ENCODE peak calls at places on chromosomes 16 and 17, in six cellular contexts. One of them, this sample, is unnamed.
A peak's percentile ranks its signal among the peaks of the same experiment; 100 is the strongest.

GRCh38 chr16:19356024-19356952 is 61.4 kb upstream of the TMC5 start:
- DNase-seq in fibroblast of pulmonary artery: no peak
- DNase-seq in adrenal gland: no peak
- DNase-seq in Caco-2: no peak
- DNase-seq in effector memory CD4-positive, alpha-beta T cell: no peak
- DNase-seq in BE2C: no peak
- DNase-seq in this sample: no peak

GRCh38 chr17:76446449-76447231 is 6.3 kb downstream of the UBE2O start:
- DNase-seq in fibroblast of pulmonary artery: peak; percentile 83
- DNase-seq in adrenal gland: peak; percentile 75
- DNase-seq in Caco-2: peak; percentile 69
- DNase-seq in effector memory CD4-positive, alpha-beta T cell: no peak
- DNase-seq in BE2C: no peak
- DNase-seq in this sample: peak; percentile 36

GRCh38 chr17:75250009-75250471 is 11.4 kb downstream of the GGA3 start:
- DNase-seq in fibroblast of pulmonary artery: peak; percentile 55
- DNase-seq in adrenal gland: peak; percentile 44
- DNase-seq in Caco-2: no peak
- DNase-seq in effector memory CD4-positive, alpha-beta T cell: peak; percentile 53
- DNase-seq in BE2C: no peak
- DNase-seq in this sample: no peak

GRCh38 chr17:8376302-8377067 is at the start of gene KRABD2:
- DNase-seq in fibroblast of pulmonary artery: peak; percentile 79
- DNase-seq in adrenal gland: peak; percentile 98
- DNase-seq in Caco-2: peak; percentile 69
- DNase-seq in effector memory CD4-positive, alpha-beta T cell: peak; percentile 83
- DNase-seq in BE2C: peak; percentile 92
- DNase-seq in this sample: peak; percentile 89

GRCh38 chr17:64447526-64447925 is 1.4 kb upstream of the MILR1 start:
- DNase-seq in fibroblast of pulmonary artery: no peak
- DNase-seq in adrenal gland: no peak
- DNase-seq in Caco-2: no peak
- DNase-seq in effector memory CD4-positive, alpha-beta T cell: no peak
- DNase-seq in BE2C: no peak
- DNase-seq in this sample: no peak

GRCh38 chr16:23081675-23082119 is 67.6 kb downstream of the USP31 start:
- DNase-seq in fibroblast of pulmonary artery: peak; percentile 66
- DNase-seq in adrenal gland: no peak
- DNase-seq in Caco-2: no peak
- DNase-seq in effector memory CD4-positive, alpha-beta T cell: no peak
- DNase-seq in BE2C: no peak
- DNase-seq in this sample: no peak

GRCh38 chr16:89847056-89847929 is 19.0 kb downstream of the SPIRE2 start:
- DNase-seq in fibroblast of pulmonary artery: no peak
- DNase-seq in adrenal gland: no peak
- DNase-seq in Caco-2: no peak
- DNase-seq in effector memory CD4-positive, alpha-beta T cell: no peak
- DNase-seq in BE2C: no peak
- DNase-seq in this sample: peak; percentile 53

GRCh38 chr16:47018223-47018891 is 44.9 kb upstream of the DNAJA2 start:
- DNase-seq in fibroblast of pulmonary artery: peak; percentile 22
- DNase-seq in adrenal gland: peak; percentile 48
- DNase-seq in Caco-2: peak; percentile 75
- DNase-seq in effector memory CD4-positive, alpha-beta T cell: no peak
- DNase-seq in BE2C: peak; percentile 56
- DNase-seq in this sample: no peak

GRCh38 chr16:84184775-84185174 is 2.1 kb downstream of the TAF1C start:
- DNase-seq in fibroblast of pulmonary artery: no peak
- DNase-seq in adrenal gland: no peak
- DNase-seq in Caco-2: no peak
- DNase-seq in effector memory CD4-positive, alpha-beta T cell: no peak
- DNase-seq in BE2C: no peak
- DNase-seq in this sample: no peak

GRCh38 chr16:85475233-85475632 is 137.9 kb upstream of the GSE1 start:
- DNase-seq in fibroblast of pulmonary artery: no peak
- DNase-seq in adrenal gland: no peak
- DNase-seq in Caco-2: peak; percentile 51
- DNase-seq in effector memory CD4-positive, alpha-beta T cell: no peak
- DNase-seq in BE2C: peak; percentile 64
- DNase-seq in this sample: no peak

GRCh38 chr16:14011006-14011405 is 60.1 kb upstream of the MRTFB start:
- DNase-seq in fibroblast of pulmonary artery: no peak
- DNase-seq in adrenal gland: no peak
- DNase-seq in Caco-2: no peak
- DNase-seq in effector memory CD4-positive, alpha-beta T cell: no peak
- DNase-seq in BE2C: no peak
- DNase-seq in this sample: no peak

GRCh38 chr16:80982646-80983045 is 24.0 kb downstream of the CMC2 start:
- DNase-seq in fibroblast of pulmonary artery: no peak
- DNase-seq in adrenal gland: no peak
- DNase-seq in Caco-2: no peak
- DNase-seq in effector memory CD4-positive, alpha-beta T cell: no peak
- DNase-seq in BE2C: no peak
- DNase-seq in this sample: no peak

GRCh38 chr17:34628883-34629282 is 49.5 kb downstream of the TMEM132E start:
- DNase-seq in fibroblast of pulmonary artery: no peak
- DNase-seq in adrenal gland: no peak
- DNase-seq in Caco-2: no peak
- DNase-seq in effector memory CD4-positive, alpha-beta T cell: no peak
- DNase-seq in BE2C: no peak
- DNase-seq in this sample: no peak
- H3K4me3 ChIP-seq in fibroblast of pulmonary artery: no peak overlapping the region
- H3K4me3 ChIP-seq in adrenal gland: no peak overlapping the region
- H3K4me3 ChIP-seq in Caco-2: no peak overlapping the region
- H3K4me3 ChIP-seq in effector memory CD4-positive, alpha-beta T cell: no peak overlapping the region
- H3K4me3 ChIP-seq in BE2C: no peak overlapping the region
- H3K4me3 ChIP-seq in this sample: no peak overlapping the region

DNA sequence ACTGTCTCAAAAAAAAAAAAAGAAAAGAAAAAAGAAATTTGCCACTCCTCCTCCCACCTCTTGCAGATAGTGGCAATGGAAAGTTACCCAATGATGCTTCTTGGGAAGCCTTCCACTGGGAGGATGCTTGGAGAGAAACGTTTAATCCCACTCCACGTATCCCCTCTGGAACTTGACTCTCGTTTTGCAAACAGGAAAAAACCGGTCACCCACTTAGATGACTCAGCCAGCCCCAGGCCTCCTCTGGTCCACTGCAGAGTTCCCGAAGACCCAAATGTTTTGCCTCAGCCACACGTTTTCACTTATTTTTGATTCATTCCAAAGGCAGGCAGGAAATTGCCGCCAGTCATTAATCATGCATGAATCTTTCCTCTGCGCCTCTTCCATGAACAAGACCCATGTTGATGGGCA is 9.3 kb upstream of the TNFRSF17 start:
- DNase-seq in fibroblast of pulmonary artery: peak; percentile 59
- DNase-seq in adrenal gland: no peak
- DNase-seq in Caco-2: no peak
- DNase-seq in effector memory CD4-positive, alpha-beta T cell: no peak
- DNase-seq in BE2C: no peak
- DNase-seq in this sample: no peak
- H3K4me3 ChIP-seq in fibroblast of pulmonary artery: no peak overlapping the region
- H3K4me3 ChIP-seq in adrenal gland: no peak overlapping the region
- H3K4me3 ChIP-seq in Caco-2: no peak overlapping the region
- H3K4me3 ChIP-seq in effector memory CD4-positive, alpha-beta T cell: no peak overlapping the region
- H3K4me3 ChIP-seq in BE2C: no peak overlapping the region
- H3K4me3 ChIP-seq in this sample: no peak overlapping the region

GRCh38 chr16:661184-661821 is 6.6 kb upstream of the RHOT2 start:
- DNase-seq in fibroblast of pulmonary artery: no peak
- DNase-seq in adrenal gland: no peak
- DNase-seq in Caco-2: no peak
- DNase-seq in effector memory CD4-positive, alpha-beta T cell: no peak
- DNase-seq in BE2C: no peak
- DNase-seq in this sample: no peak

GRCh38 chr16:659618-660017 is 8.3 kb upstream of the RHOT2 start:
- DNase-seq in fibroblast of pulmonary artery: no peak
- DNase-seq in adrenal gland: no peak
- DNase-seq in Caco-2: no peak
- DNase-seq in effector memory CD4-positive, alpha-beta T cell: no peak
- DNase-seq in BE2C: no peak
- DNase-seq in this sample: no peak

GRCh38 chr16:662095-662494 is 5.8 kb upstream of the RHOT2 start:
- DNase-seq in fibroblast of pulmonary artery: no peak
- DNase-seq in adrenal gland: no peak
- DNase-seq in Caco-2: no peak
- DNase-seq in effector memory CD4-positive, alpha-beta T cell: no peak
- DNase-seq in BE2C: no peak
- DNase-seq in this sample: no peak

GRCh38 chr16:660132-660458 is 7.8 kb upstream of the RHOT2 start:
- DNase-seq in fibroblast of pulmonary artery: no peak
- DNase-seq in adrenal gland: no peak
- DNase-seq in Caco-2: no peak
- DNase-seq in effector memory CD4-positive, alpha-beta T cell: no peak
- DNase-seq in BE2C: no peak
- DNase-seq in this sample: no peak

DNA sequence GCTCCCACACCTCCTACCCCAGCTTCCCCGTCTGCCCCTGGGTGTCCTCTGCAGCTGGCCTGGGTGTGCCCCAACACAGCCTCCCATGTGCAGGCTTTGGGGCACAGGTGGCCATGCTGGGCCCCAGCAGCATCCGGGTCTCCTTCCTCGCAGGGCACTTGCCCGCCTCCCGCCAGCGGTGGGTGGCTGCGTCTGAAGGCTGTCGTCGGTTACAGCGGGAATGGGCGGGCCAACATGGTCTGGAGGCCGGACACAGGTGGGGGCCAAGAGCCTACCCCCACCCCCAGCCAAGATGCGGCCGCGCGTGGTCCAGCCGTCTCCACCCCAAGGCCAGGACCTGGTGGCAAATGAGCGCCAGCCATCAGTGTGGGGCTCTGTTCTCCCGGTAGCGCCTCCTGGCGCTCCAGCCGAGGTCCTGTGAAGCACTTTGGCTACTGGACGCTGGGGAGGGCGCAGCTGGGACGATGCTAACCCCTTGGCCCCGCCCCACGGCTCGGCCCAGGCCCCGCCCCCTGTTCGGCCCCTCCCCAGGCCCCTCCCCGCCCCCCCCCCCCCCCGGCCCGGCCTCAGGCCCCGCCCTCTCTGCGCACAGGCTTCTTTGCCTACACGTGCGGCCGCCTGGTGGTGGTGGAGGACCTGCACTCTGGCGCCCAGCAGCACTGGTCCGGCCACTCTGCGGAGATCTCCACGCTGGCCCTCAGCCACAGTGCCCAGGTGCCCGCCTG is 7.3 kb upstream of the RHOT2 start:
- DNase-seq in fibroblast of pulmonary artery: peak; percentile 76
- DNase-seq in adrenal gland: peak; percentile 94
- DNase-seq in Caco-2: no peak
- DNase-seq in effector memory CD4-positive, alpha-beta T cell: peak; percentile 44
- DNase-seq in BE2C: peak; percentile 97
- DNase-seq in this sample: peak; percentile 59
- H3K4me3 ChIP-seq in fibroblast of pulmonary artery: no peak overlapping the region
- H3K4me3 ChIP-seq in adrenal gland: no peak overlapping the region
- H3K4me3 ChIP-seq in Caco-2: no peak overlapping the region
- H3K4me3 ChIP-seq in effector memory CD4-positive, alpha-beta T cell: no peak overlapping the region
- H3K4me3 ChIP-seq in BE2C: peak overlapping the region; percentile 47
- H3K4me3 ChIP-seq in this sample: peak overlapping the region; percentile 26

DNA sequence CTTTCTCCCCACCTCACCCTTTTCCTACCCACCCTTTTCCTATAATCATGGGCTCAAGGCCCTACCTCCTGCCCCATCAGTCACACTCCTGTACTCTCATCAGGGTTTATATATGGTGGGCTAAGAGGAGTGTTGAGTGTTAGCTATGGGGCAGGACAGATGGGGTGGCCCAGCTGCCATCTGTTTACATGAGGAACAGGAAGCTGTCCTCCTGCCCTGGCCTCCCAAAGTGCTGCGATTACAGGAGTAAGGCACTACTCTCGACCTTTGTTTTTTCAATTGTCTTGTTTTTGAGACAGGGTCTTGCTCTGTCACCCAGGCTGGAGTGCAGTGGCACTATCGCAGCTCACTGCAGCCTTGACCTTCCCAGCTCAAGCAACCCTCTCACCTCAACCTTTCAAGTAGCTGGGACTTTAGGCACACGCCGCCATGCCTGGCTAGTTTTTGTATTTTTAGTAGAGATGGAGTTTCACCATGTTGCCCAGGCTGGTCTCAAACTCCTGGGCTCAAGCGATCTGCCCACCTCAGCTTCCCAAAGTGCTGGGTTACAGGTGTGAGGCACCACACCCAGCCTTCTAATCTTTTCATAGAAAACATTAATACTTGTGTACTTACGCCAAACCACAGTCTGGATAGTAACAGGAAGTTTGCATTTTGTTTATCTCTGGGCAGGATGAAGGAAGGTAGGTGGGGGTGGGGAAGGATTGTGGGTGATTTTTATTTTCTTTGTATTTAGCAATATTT is 1.6 kb downstream of the TRADD start:
- DNase-seq in fibroblast of pulmonary artery: no peak
- DNase-seq in adrenal gland: no peak
- DNase-seq in Caco-2: no peak
- DNase-seq in effector memory CD4-positive, alpha-beta T cell: no peak
- DNase-seq in BE2C: no peak
- DNase-seq in this sample: no peak
- H3K4me3 ChIP-seq in fibroblast of pulmonary artery: no peak overlapping the region
- H3K4me3 ChIP-seq in adrenal gland: no peak overlapping the region
- H3K4me3 ChIP-seq in Caco-2: no peak overlapping the region
- H3K4me3 ChIP-seq in effector memory CD4-positive, alpha-beta T cell: peak overlapping the region; percentile 92
- H3K4me3 ChIP-seq in BE2C: no peak overlapping the region
- H3K4me3 ChIP-seq in this sample: no peak overlapping the region

This sample was measured in SJCRH30.